ENCODE peak calls at places on chromosomes 16 and 17, in four cellular contexts. W is CD4-positive, alpha-beta T cell; H is stomach; P is esophagus squamous epithelium. X is an unnamed sample. For H3K27me3, the result is how much of the 10 kb centered on the place peaks cover.

GRCh38 chr17:60390223-60390622 is 1.7 kb downstream of the USP32 start:
- DNase-seq in W (no peak), H (no peak), P (no peak), X (no peak)

GRCh38 chr17:10668771-10669170 is 11.7 kb upstream of the MYH3 start:
- DNase-seq in W (no peak), H (no peak), P (no peak), X (peak)

GRCh38 chr16:12186774-12187335 is 210.3 kb downstream of the SNX29 start:
- DNase-seq in W (no peak), H (no peak), P (no peak), X (no peak)

GRCh38 chr17:11996722-11997146 is 541 bp downstream of the ZNF18 start:
- DNase-seq in W (peak), H (peak), P (peak), X (no peak)

GRCh38 chr17:73156887-73157870 is 7.6 kb upstream of the SSTR2 start:
- DNase-seq in W (no peak), H (no peak), P (no peak), X (no peak)

GRCh38 chr17:7903154-7904103 is 12.7 kb downstream of the RNF227 start:
- DNase-seq in W (no peak), H (no peak), P (no peak), X (no peak)

GRCh38 chr16:51576498-51576897 is 425.4 kb upstream of the SALL1 start:
- DNase-seq in W (no peak), H (no peak), P (no peak), X (no peak)

GRCh38 chr16:54805648-54806047 is 125.0 kb upstream of the IRX5 start:
- DNase-seq in W (no peak), H (no peak), P (no peak), X (no peak)

GRCh38 chr17:57001541-57001940 is 23.6 kb downstream of the SCPEP1 start:
- DNase-seq in W (no peak), H (no peak), P (no peak), X (no peak)

GRCh38 chr16:4327782-4328579 is 12.1 kb downstream of the GLIS2 start:
- DNase-seq in W (peak), H (peak), P (no peak), X (no peak)

GRCh38 chr17:35898283-35899070 is 18.3 kb upstream of the CCL5 start:
- DNase-seq in W (no peak), H (peak), P (no peak), X (no peak)

GRCh38 chr16:66042341-66042740 is 324.1 kb upstream of the CDH5 start:
- DNase-seq in W (no peak), H (no peak), P (no peak), X (no peak)

GRCh38 chr16:75541236-75541635 is 5.3 kb upstream of the CHST5 start:
- DNase-seq in W (no peak), H (no peak), P (no peak), X (no peak)

GRCh38 chr17:5759501-5759925 is 175.2 kb upstream of the NLRP1 start:
- DNase-seq in W (no peak), H (no peak), P (no peak), X (no peak)

GRCh38 chr17:11278984-11279270 is 37.9 kb downstream of the SHISA6 start:
- DNase-seq in W (no peak), H (no peak), P (no peak), X (no peak)

GRCh38 chr17:16243811-16244567 is 27.0 kb downstream of the PIGL start:
- DNase-seq in W (no peak), H (no peak), P (no peak), X (no peak)

GRCh38 chr16:87657621-87658192 is 55.4 kb downstream of the JPH3 start:
- DNase-seq in W (no peak), H (no peak), P (no peak), X (no peak)

GRCh38 chr16:64469906-64470702 is 651.8 kb downstream of the CDH11 start:
- DNase-seq in W (no peak), H (no peak), P (no peak), X (no peak)

GRCh38 chr16:57115504-57116182 is 23.3 kb downstream of the CPNE2 start:
- DNase-seq in W (no peak), H (no peak), P (no peak), X (no peak)

GRCh38 chr16:62041401-62041800 is 5.2 kb upstream of the CDH8 start:
- DNase-seq in W (no peak), H (no peak), P (no peak), X (no peak)

GRCh38 chr17:72457712-72458111 is 336.9 kb downstream of the SOX9 start:
- DNase-seq in W (no peak), H (no peak), P (no peak), X (no peak)

GRCh38 chr17:63482509-63482908 is 5.6 kb downstream of the ACE start:
- DNase-seq in W (no peak), H (no peak), P (no peak), X (no peak)
- H3K27me3 ChIP-seq in W (under half), H (under half), P (under half), X (under half)

DNA sequence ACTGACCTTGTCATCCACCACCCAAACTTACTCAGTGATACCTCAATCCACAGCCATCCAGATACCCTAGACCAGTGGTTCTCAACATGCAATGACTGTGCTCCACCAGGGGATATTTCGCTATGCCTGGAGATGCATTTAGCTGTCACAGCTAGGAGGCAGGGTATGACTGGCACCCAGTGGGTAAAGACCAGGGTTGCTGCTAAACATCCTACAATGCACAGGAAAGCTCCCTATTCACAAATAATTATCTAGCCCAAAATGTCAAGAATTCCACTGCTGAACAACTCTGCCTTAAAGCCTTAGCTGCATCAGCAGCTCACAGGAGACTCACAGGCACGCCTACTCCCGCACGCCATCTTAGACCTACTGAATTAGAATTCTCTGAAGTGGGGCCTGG is 212.6 kb downstream of the GRIN2A start:
- DNase-seq in W (no peak), H (no peak), P (no peak), X (no peak)
- TF ChIP-seq CTCF in W (no peak), H (no peak), P (no peak), X (no peak)

DNA sequence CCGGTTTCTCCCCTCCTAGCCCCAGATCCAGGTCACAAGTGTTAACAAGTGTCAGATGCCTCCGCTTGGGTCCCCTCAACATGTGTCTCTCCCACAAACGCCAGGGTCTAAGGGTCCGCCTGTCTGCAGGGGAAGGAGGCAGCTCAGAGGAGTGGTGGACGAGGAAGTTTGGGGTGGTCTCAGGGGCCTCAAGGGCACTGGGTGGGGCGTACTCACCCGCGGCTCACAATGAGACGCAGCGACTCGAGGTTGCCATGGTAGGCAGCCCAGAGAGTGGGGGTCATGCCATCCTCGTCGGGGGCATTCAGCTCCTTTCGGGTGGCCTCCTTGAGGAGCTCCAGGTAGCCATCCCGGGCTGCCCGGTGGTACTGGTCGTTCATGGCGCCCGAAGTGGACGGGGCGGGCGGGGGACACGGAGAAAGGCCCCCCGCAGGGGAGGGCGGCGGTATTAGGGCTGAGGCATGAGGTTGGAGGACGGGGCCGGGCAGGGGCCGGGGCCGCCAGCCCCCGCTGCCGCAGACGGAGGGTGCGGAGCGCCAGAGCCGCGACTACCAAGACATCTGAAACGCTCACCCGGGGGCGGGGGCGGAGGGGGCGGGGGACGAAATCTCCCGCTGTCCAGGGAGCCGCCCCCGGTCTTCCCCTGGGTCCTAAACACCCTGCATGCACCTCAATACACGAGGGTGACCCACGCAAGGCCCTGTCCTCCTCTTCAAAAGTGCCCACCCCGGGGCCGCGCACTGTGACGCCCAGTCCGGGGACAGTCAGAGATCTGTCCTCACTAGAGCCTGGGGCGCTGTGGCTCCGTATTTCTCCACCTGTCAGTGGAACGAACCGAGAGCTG is at the start of gene USH1G:
- DNase-seq in W (no peak), H (no peak), P (no peak), X (no peak)
- H3K27me3 ChIP-seq in W (half or more), H (half or more), P (half or more), X (half or more)

DNA sequence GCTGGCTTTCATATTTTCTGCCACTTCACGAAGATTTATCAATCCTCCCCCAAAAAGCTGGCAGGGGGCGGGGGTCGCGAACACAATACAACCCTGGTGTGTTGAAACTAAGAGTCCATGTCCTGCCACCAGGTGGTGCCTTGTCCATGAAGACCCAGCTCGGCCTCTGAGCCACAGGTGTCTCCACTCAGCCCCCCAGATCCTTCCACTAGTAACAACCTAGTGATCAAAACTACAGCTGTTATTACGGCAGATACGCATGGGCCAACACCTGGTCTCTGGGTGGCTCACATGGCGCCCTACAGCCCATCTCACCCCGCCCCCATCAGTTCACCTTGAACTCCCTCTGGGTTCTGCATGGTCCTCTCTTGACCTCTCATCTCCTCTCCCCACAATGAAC is 27.7 kb downstream of the USP7 start:
- DNase-seq in W (no peak), H (no peak), P (no peak), X (no peak)
- TF ChIP-seq CTCF in W (no peak), H (no peak), P (no peak), X (no peak)

GRCh38 chr17:77786090-77786489 is 172.4 kb upstream of the TNRC6C start:
- DNase-seq in W (no peak), H (no peak), P (no peak), X (no peak)

GRCh38 chr17:77783991-77784820 is 174.3 kb upstream of the TNRC6C start:
- DNase-seq in W (peak), H (no peak), P (no peak), X (no peak)

GRCh38 chr17:77790143-77790829 is 168.2 kb upstream of the TNRC6C start:
- DNase-seq in W (no peak), H (no peak), P (no peak), X (no peak)

GRCh38 chr17:77785526-77785925 is 173.0 kb upstream of the TNRC6C start:
- DNase-seq in W (no peak), H (no peak), P (no peak), X (no peak)

DNA sequence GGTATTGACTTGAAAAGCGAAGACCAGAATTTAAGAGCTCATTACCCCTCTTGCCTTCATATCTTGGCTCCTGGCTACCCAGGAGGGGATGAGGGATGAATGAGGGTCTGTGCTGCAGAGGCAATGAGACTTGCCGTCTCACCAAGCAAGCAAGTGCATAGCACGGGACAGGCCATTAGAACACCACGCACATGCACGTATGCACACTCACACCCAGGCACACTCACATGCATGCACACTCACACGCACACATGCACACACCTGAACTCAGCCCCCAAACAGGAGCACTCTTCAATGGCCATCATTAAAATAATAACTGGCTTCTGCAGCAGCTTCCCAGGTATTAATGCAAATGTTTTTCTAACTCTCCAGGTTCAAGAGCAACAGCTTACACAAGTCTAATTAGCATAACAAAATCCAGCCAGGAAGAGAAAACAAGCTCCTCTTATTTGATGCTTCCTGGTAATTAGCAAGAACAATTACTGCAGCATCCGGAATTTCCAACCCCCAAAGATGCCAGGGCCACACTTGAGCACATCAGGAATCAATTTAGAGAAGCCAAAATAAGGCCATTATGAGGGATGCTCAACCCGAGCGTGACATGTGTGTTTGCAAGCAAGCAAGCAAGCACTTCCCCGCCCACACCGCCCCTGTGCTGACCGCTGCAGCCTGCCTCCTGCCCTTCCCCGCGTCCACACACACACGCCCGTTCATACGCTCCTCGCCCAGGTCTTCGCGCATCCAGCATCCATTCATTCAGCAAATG is 171.6 kb upstream of the TNRC6C start:
- DNase-seq in W (no peak), H (no peak), P (no peak), X (no peak)
- H3K27me3 ChIP-seq in W (under half), H (under half), P (half or more), X (under half)

GRCh38 chr16:88672776-88673175 is 9.9 kb upstream of the MVD start:
- DNase-seq in W (no peak), H (no peak), P (no peak), X (no peak)
- TF ChIP-seq CTCF in W (no peak), H (no peak), P (no peak), X (peak)

DNA sequence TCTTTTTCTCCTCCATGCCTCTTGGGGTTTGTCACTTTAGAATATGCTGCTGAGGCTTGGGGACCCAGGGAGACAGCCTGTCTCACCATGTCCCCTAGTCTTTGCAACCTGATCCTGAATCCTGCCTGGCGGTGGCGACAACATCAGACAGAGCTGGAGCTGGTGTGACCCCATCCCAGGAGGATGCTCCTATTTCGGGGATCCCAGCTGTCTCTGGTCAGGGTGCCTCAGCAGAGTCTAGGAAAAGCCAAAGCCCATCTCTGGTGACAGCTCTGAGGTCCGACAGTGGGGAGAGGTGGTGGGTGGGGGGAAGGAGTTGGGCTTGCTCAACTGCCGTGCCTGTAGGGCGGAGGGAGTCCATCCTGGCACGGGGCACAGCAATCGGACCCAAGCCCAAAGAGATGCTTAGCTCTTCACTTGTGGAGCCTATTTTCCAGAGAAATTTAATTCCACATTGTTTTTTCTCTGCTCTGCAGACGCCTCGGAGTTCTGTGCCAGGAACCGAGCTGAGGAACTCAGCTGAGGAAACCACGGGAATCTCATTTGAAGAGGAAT is 10.3 kb upstream of the TNS4 start:
- DNase-seq in W (no peak), H (no peak), P (no peak), X (no peak)
- H3K27me3 ChIP-seq in W (under half), H (under half), P (under half), X (under half)

DNA sequence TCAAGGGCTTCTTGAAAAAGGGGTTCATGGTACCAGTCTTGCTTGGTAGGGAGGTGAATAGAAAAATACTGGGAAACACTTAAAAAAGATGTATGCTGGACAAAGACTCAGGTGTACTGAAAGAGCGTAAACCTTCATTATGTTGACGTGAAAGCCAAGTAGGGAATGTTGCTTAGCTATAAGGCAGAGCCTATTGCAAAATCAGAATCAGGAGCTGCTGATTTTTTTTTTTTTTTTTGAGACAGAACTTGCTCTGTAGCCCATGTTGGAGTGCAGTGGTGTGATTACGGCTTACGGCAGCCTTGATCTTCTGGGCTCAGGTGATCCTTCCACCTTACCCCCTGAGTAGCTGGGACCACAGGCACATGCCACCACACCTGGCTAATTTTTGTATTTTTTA is 3.9 kb downstream of the TMEM94 start:
- DNase-seq in W (no peak), H (no peak), P (no peak), X (no peak)
- TF ChIP-seq CTCF in W (no peak), H (no peak), P (no peak), X (no peak)

GRCh38 chr17:79614248-79614647 is 3.4 kb upstream of the RBFOX3 start:
- DNase-seq in W (no peak), H (no peak), P (no peak), X (no peak)
- H3K27me3 ChIP-seq in W (under half), H (half or more), P (half or more), X (under half)

GRCh38 chr17:82334204-82334621 is 647 bp upstream of the SECTM1 start:
- DNase-seq in W (no peak), H (no peak), P (no peak), X (no peak)

GRCh38 chr17:82334622-82335394 is 1.2 kb upstream of the SECTM1 start:
- DNase-seq in W (no peak), H (no peak), P (no peak), X (no peak)

GRCh38 chr17:82333279-82334171 is at the start of gene SECTM1:
- DNase-seq in W (no peak), H (peak), P (no peak), X (no peak)

GRCh38 chr17:82331345-82331939 is 2.1 kb downstream of the SECTM1 start:
- DNase-seq in W (no peak), H (no peak), P (no peak), X (no peak)

DNA sequence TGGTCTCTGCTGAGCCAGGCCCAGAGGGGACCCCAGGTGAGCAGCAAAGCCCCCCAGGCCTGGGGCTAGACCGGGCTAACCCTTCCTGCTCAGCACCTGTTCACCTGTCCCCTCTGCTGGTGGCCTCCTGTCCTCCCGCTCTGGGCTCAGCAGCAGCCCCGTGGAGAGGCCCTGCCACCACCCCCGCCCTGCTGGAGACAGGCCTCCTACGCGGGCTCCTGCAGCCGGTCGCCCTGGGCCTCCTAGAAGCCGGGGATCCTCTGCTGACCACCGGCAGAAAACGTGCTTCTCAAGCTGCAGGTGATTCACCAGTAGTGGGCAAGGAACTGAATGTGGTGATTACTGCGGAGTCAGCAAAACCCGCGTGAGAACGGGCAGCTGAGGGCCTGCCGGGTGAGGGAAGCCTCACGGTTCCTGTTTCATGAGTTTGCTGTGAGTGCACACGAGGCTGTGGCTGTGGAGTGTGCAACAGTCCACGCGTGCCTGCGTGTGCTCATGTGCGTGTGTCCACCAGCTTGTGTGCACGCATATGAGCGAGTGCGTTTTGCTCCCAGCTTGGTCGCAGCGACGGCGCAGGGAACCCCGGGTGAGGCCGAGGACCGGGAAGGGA is 792 bp downstream of the SECTM1 start:
- DNase-seq in W (no peak), H (peak), P (no peak), X (no peak)
- TF ChIP-seq CTCF in W (no peak), H (no peak), P (no peak), X (no peak)

X was measured in AG04450.